ENCODE peak calls at places on chromosomes 2 and 18, in seven cellular contexts. One of them, this sample, is unnamed.

GRCh38 chr18:79944126-79944731 is 7.2 kb downstream of the SLC66A2 start:
- DNase-seq in left kidney: peak; percentile 45
- DNase-seq in NCI-H2029 treated with DMSO at 0.1 percent for 48 hours: no peak
- DNase-seq in 8988T: no peak
- DNase-seq in HFF-Myc: no peak
- DNase-seq in activated CD8-positive, alpha-beta T cell treated with anti-CD3 and anti-CD28 coated beads for 36 hours: peak; percentile 71
- DNase-seq in iris pigment epithelial cell: no peak
- DNase-seq in this sample: no peak

GRCh38 chr2:157592983-157593382 is 35.7 kb downstream of the ACVR1C start:
- DNase-seq in left kidney: no peak
- DNase-seq in NCI-H2029 treated with DMSO at 0.1 percent for 48 hours: no peak
- DNase-seq in 8988T: no peak
- DNase-seq in HFF-Myc: no peak
- DNase-seq in activated CD8-positive, alpha-beta T cell treated with anti-CD3 and anti-CD28 coated beads for 36 hours: no peak
- DNase-seq in iris pigment epithelial cell: peak; percentile 24
- DNase-seq in this sample: no peak

GRCh38 chr2:239895669-239896068 is 129.5 kb downstream of the NDUFA10 start:
- DNase-seq in left kidney: no peak
- DNase-seq in NCI-H2029 treated with DMSO at 0.1 percent for 48 hours: no peak
- DNase-seq in 8988T: no peak
- DNase-seq in HFF-Myc: no peak
- DNase-seq in activated CD8-positive, alpha-beta T cell treated with anti-CD3 and anti-CD28 coated beads for 36 hours: no peak
- DNase-seq in iris pigment epithelial cell: no peak
- DNase-seq in this sample: no peak

GRCh38 chr18:79774111-79774510 is 23.6 kb upstream of the KCNG2 start:
- DNase-seq in left kidney: no peak
- DNase-seq in NCI-H2029 treated with DMSO at 0.1 percent for 48 hours: no peak
- DNase-seq in 8988T: no peak
- DNase-seq in HFF-Myc: no peak
- DNase-seq in activated CD8-positive, alpha-beta T cell treated with anti-CD3 and anti-CD28 coated beads for 36 hours: no peak
- DNase-seq in iris pigment epithelial cell: no peak
- DNase-seq in this sample: no peak

GRCh38 chr2:36507408-36507812 is 90.6 kb downstream of the FEZ2 start:
- DNase-seq in left kidney: peak; percentile 82
- DNase-seq in NCI-H2029 treated with DMSO at 0.1 percent for 48 hours: peak; percentile 50
- DNase-seq in 8988T: no peak
- DNase-seq in HFF-Myc: peak; percentile 46
- DNase-seq in activated CD8-positive, alpha-beta T cell treated with anti-CD3 and anti-CD28 coated beads for 36 hours: peak; percentile 59
- DNase-seq in iris pigment epithelial cell: peak; percentile 67
- DNase-seq in this sample: no peak

GRCh38 chr2:242022550-242023290 is 153.2 kb downstream of the RTP5 start:
- DNase-seq in left kidney: no peak
- DNase-seq in NCI-H2029 treated with DMSO at 0.1 percent for 48 hours: no peak
- DNase-seq in 8988T: no peak
- DNase-seq in HFF-Myc: no peak
- DNase-seq in activated CD8-positive, alpha-beta T cell treated with anti-CD3 and anti-CD28 coated beads for 36 hours: no peak
- DNase-seq in iris pigment epithelial cell: no peak
- DNase-seq in this sample: no peak

GRCh38 chr18:76134631-76135030 is 360.4 kb downstream of the ZNF516 start:
- DNase-seq in left kidney: no peak
- DNase-seq in NCI-H2029 treated with DMSO at 0.1 percent for 48 hours: no peak
- DNase-seq in 8988T: no peak
- DNase-seq in HFF-Myc: no peak
- DNase-seq in activated CD8-positive, alpha-beta T cell treated with anti-CD3 and anti-CD28 coated beads for 36 hours: peak; percentile 19
- DNase-seq in iris pigment epithelial cell: no peak
- DNase-seq in this sample: no peak

GRCh38 chr18:48488388-48488850 is 50.4 kb upstream of the CTIF start:
- DNase-seq in left kidney: peak; percentile 70
- DNase-seq in NCI-H2029 treated with DMSO at 0.1 percent for 48 hours: no peak
- DNase-seq in 8988T: no peak
- DNase-seq in HFF-Myc: peak; percentile 79
- DNase-seq in activated CD8-positive, alpha-beta T cell treated with anti-CD3 and anti-CD28 coated beads for 36 hours: no peak
- DNase-seq in iris pigment epithelial cell: peak; percentile 95
- DNase-seq in this sample: peak; percentile 86

GRCh38 chr2:70994055-70994444 is 623 bp downstream of the TEX261 start:
- DNase-seq in left kidney: no peak
- DNase-seq in NCI-H2029 treated with DMSO at 0.1 percent for 48 hours: no peak
- DNase-seq in 8988T: no peak
- DNase-seq in HFF-Myc: no peak
- DNase-seq in activated CD8-positive, alpha-beta T cell treated with anti-CD3 and anti-CD28 coated beads for 36 hours: peak; percentile 69
- DNase-seq in iris pigment epithelial cell: peak; percentile 17
- DNase-seq in this sample: no peak

GRCh38 chr2:31081497-31081896 is 56.7 kb downstream of the GALNT14 start:
- DNase-seq in left kidney: no peak
- DNase-seq in NCI-H2029 treated with DMSO at 0.1 percent for 48 hours: no peak
- DNase-seq in 8988T: no peak
- DNase-seq in HFF-Myc: no peak
- DNase-seq in activated CD8-positive, alpha-beta T cell treated with anti-CD3 and anti-CD28 coated beads for 36 hours: no peak
- DNase-seq in iris pigment epithelial cell: no peak
- DNase-seq in this sample: no peak

GRCh38 chr18:73461780-73462059 is 593.9 kb upstream of the NETO1 start:
- DNase-seq in left kidney: no peak
- DNase-seq in NCI-H2029 treated with DMSO at 0.1 percent for 48 hours: no peak
- DNase-seq in 8988T: no peak
- DNase-seq in HFF-Myc: peak; percentile 9
- DNase-seq in activated CD8-positive, alpha-beta T cell treated with anti-CD3 and anti-CD28 coated beads for 36 hours: no peak
- DNase-seq in iris pigment epithelial cell: peak; percentile 16
- DNase-seq in this sample: no peak

GRCh38 chr2:73979686-73980085 is 5.0 kb upstream of the TET3 start:
- DNase-seq in left kidney: no peak
- DNase-seq in NCI-H2029 treated with DMSO at 0.1 percent for 48 hours: no peak
- DNase-seq in 8988T: no peak
- DNase-seq in HFF-Myc: no peak
- DNase-seq in activated CD8-positive, alpha-beta T cell treated with anti-CD3 and anti-CD28 coated beads for 36 hours: no peak
- DNase-seq in iris pigment epithelial cell: peak; percentile 91
- DNase-seq in this sample: peak; percentile 65

This sample was measured in AG04450.